ENCODE peak calls at places on chromosomes 6 and 20, in eight cellular contexts. One of them, this sample, is unnamed.

GRCh38 chr6:149922642-149923326 is at the start of gene RAET1G:
- DNase-seq in Panc1: peak; percentile 43
- DNase-seq in Caco-2: peak; percentile 92
- DNase-seq in neural progenitor cell: peak; percentile 94
- DNase-seq in OCI-LY7: peak; percentile 70
- DNase-seq in heart left ventricle: peak; percentile 91
- DNase-seq in A673: peak; percentile 94
- DNase-seq in heart right ventricle: peak; percentile 93
- DNase-seq in this sample: peak; percentile 90

GRCh38 chr6:26327450-26328264 is 37.3 kb upstream of the BTN3A2 start:
- DNase-seq in Panc1: no peak
- DNase-seq in Caco-2: peak; percentile 68
- DNase-seq in neural progenitor cell: peak; percentile 83
- DNase-seq in OCI-LY7: peak; percentile 68
- DNase-seq in heart left ventricle: no peak
- DNase-seq in A673: peak; percentile 82
- DNase-seq in heart right ventricle: no peak
- DNase-seq in this sample: no peak

GRCh38 chr6:26545617-26546016 is 7.5 kb downstream of the HMGN4 start:
- DNase-seq in Panc1: no peak
- DNase-seq in Caco-2: no peak
- DNase-seq in neural progenitor cell: no peak
- DNase-seq in OCI-LY7: no peak
- DNase-seq in heart left ventricle: no peak
- DNase-seq in A673: no peak
- DNase-seq in heart right ventricle: no peak
- DNase-seq in this sample: no peak

GRCh38 chr20:57627972-57628650 is 7.9 kb upstream of the ZBP1 start:
- DNase-seq in Panc1: no peak
- DNase-seq in Caco-2: peak; percentile 18
- DNase-seq in neural progenitor cell: no peak
- DNase-seq in OCI-LY7: peak; percentile 79
- DNase-seq in heart left ventricle: peak; percentile 70
- DNase-seq in A673: peak; percentile 9
- DNase-seq in heart right ventricle: peak; percentile 76
- DNase-seq in this sample: no peak

GRCh38 chr6:46898011-46898410 is 23.7 kb downstream of the ADGRF5 start:
- DNase-seq in Panc1: no peak
- DNase-seq in Caco-2: no peak
- DNase-seq in neural progenitor cell: no peak
- DNase-seq in OCI-LY7: no peak
- DNase-seq in heart left ventricle: no peak
- DNase-seq in A673: no peak
- DNase-seq in heart right ventricle: no peak
- DNase-seq in this sample: no peak

GRCh38 chr20:39165099-39165498 is 203.0 kb downstream of the DHX35 start:
- DNase-seq in Panc1: no peak
- DNase-seq in Caco-2: no peak
- DNase-seq in neural progenitor cell: no peak
- DNase-seq in OCI-LY7: no peak
- DNase-seq in heart left ventricle: no peak
- DNase-seq in A673: no peak
- DNase-seq in heart right ventricle: no peak
- DNase-seq in this sample: no peak

GRCh38 chr20:57432480-57432873 is 41.3 kb downstream of the RBM38 start:
- DNase-seq in Panc1: no peak
- DNase-seq in Caco-2: no peak
- DNase-seq in neural progenitor cell: no peak
- DNase-seq in OCI-LY7: no peak
- DNase-seq in heart left ventricle: no peak
- DNase-seq in A673: no peak
- DNase-seq in heart right ventricle: no peak
- DNase-seq in this sample: no peak

GRCh38 chr20:47427746-47428145 is 71.2 kb upstream of the ZMYND8 start:
- DNase-seq in Panc1: no peak
- DNase-seq in Caco-2: no peak
- DNase-seq in neural progenitor cell: no peak
- DNase-seq in OCI-LY7: no peak
- DNase-seq in heart left ventricle: no peak
- DNase-seq in A673: no peak
- DNase-seq in heart right ventricle: no peak
- DNase-seq in this sample: no peak

GRCh38 chr20:51335329-51335841 is 207.1 kb downstream of the NFATC2 start:
- DNase-seq in Panc1: peak; percentile 41
- DNase-seq in Caco-2: no peak
- DNase-seq in neural progenitor cell: no peak
- DNase-seq in OCI-LY7: no peak
- DNase-seq in heart left ventricle: no peak
- DNase-seq in A673: peak; percentile 20
- DNase-seq in heart right ventricle: no peak
- DNase-seq in this sample: no peak

GRCh38 chr20:20734475-20734948 is 22.1 kb upstream of the RALGAPA2 start:
- DNase-seq in Panc1: no peak
- DNase-seq in Caco-2: no peak
- DNase-seq in neural progenitor cell: peak; percentile 39
- DNase-seq in OCI-LY7: no peak
- DNase-seq in heart left ventricle: no peak
- DNase-seq in A673: no peak
- DNase-seq in heart right ventricle: no peak
- DNase-seq in this sample: no peak

GRCh38 chr6:160034346-160034930 is 65.6 kb downstream of the IGF2R start:
- DNase-seq in Panc1: no peak
- DNase-seq in Caco-2: no peak
- DNase-seq in neural progenitor cell: no peak
- DNase-seq in OCI-LY7: no peak
- DNase-seq in heart left ventricle: peak; percentile 48
- DNase-seq in A673: no peak
- DNase-seq in heart right ventricle: peak; percentile 59
- DNase-seq in this sample: no peak

GRCh38 chr6:30556964-30557682 is at the start of gene PRR3:
- DNase-seq in Panc1: no peak
- DNase-seq in Caco-2: peak; percentile 88
- DNase-seq in neural progenitor cell: peak; percentile 92
- DNase-seq in OCI-LY7: peak; percentile 90
- DNase-seq in heart left ventricle: peak; percentile 83
- DNase-seq in A673: peak; percentile 95
- DNase-seq in heart right ventricle: peak; percentile 83
- DNase-seq in this sample: peak; percentile 88

GRCh38 chr6:87847135-87847829 is 145.2 kb upstream of the AKIRIN2 start:
- DNase-seq in Panc1: no peak
- DNase-seq in Caco-2: no peak
- DNase-seq in neural progenitor cell: no peak
- DNase-seq in OCI-LY7: no peak
- DNase-seq in heart left ventricle: no peak
- DNase-seq in A673: no peak
- DNase-seq in heart right ventricle: no peak
- DNase-seq in this sample: no peak

GRCh38 chr20:54654460-54654859 is 179.1 kb downstream of the DOK5 start:
- DNase-seq in Panc1: no peak
- DNase-seq in Caco-2: no peak
- DNase-seq in neural progenitor cell: no peak
- DNase-seq in OCI-LY7: no peak
- DNase-seq in heart left ventricle: no peak
- DNase-seq in A673: no peak
- DNase-seq in heart right ventricle: no peak
- DNase-seq in this sample: no peak

GRCh38 chr6:149032599-149033405 is 284.7 kb upstream of the TAB2 start:
- DNase-seq in Panc1: no peak
- DNase-seq in Caco-2: no peak
- DNase-seq in neural progenitor cell: no peak
- DNase-seq in OCI-LY7: no peak
- DNase-seq in heart left ventricle: no peak
- DNase-seq in A673: peak; percentile 56
- DNase-seq in heart right ventricle: no peak
- DNase-seq in this sample: no peak

GRCh38 chr6:3162565-3163247 is 5.4 kb upstream of the TUBB2A start:
- DNase-seq in Panc1: no peak
- DNase-seq in Caco-2: peak; percentile 85
- DNase-seq in neural progenitor cell: peak; percentile 93
- DNase-seq in OCI-LY7: peak; percentile 82
- DNase-seq in heart left ventricle: peak; percentile 67
- DNase-seq in A673: peak; percentile 86
- DNase-seq in heart right ventricle: peak; percentile 61
- DNase-seq in this sample: peak; percentile 82
- TF ChIP-seq CTCF in Panc1: no peak
- TF ChIP-seq CTCF in Caco-2: peak; percentile 21
- TF ChIP-seq CTCF in neural progenitor cell: peak; percentile 25
- TF ChIP-seq CTCF in OCI-LY7: peak; percentile 27
- TF ChIP-seq CTCF in heart left ventricle: no peak
- TF ChIP-seq CTCF in A673: no peak
- TF ChIP-seq CTCF in heart right ventricle: no peak
- TF ChIP-seq CTCF in this sample: no peak

GRCh38 chr6:37456816-37457560 is 24.0 kb downstream of the CMTR1 start:
- DNase-seq in Panc1: no peak
- DNase-seq in Caco-2: no peak
- DNase-seq in neural progenitor cell: no peak
- DNase-seq in OCI-LY7: no peak
- DNase-seq in heart left ventricle: no peak
- DNase-seq in A673: no peak
- DNase-seq in heart right ventricle: no peak
- DNase-seq in this sample: no peak

GRCh38 chr6:37454420-37455125 is 21.6 kb downstream of the CMTR1 start:
- DNase-seq in Panc1: no peak
- DNase-seq in Caco-2: no peak
- DNase-seq in neural progenitor cell: no peak
- DNase-seq in OCI-LY7: no peak
- DNase-seq in heart left ventricle: no peak
- DNase-seq in A673: no peak
- DNase-seq in heart right ventricle: no peak
- DNase-seq in this sample: no peak

GRCh38 chr6:37460805-37461204 is 27.8 kb downstream of the CMTR1 start:
- DNase-seq in Panc1: no peak
- DNase-seq in Caco-2: no peak
- DNase-seq in neural progenitor cell: peak; percentile 28
- DNase-seq in OCI-LY7: no peak
- DNase-seq in heart left ventricle: no peak
- DNase-seq in A673: no peak
- DNase-seq in heart right ventricle: no peak
- DNase-seq in this sample: no peak

GRCh38 chr6:37456126-37456525 is 23.1 kb downstream of the CMTR1 start:
- DNase-seq in Panc1: no peak
- DNase-seq in Caco-2: no peak
- DNase-seq in neural progenitor cell: no peak
- DNase-seq in OCI-LY7: no peak
- DNase-seq in heart left ventricle: no peak
- DNase-seq in A673: no peak
- DNase-seq in heart right ventricle: no peak
- DNase-seq in this sample: no peak

DNA sequence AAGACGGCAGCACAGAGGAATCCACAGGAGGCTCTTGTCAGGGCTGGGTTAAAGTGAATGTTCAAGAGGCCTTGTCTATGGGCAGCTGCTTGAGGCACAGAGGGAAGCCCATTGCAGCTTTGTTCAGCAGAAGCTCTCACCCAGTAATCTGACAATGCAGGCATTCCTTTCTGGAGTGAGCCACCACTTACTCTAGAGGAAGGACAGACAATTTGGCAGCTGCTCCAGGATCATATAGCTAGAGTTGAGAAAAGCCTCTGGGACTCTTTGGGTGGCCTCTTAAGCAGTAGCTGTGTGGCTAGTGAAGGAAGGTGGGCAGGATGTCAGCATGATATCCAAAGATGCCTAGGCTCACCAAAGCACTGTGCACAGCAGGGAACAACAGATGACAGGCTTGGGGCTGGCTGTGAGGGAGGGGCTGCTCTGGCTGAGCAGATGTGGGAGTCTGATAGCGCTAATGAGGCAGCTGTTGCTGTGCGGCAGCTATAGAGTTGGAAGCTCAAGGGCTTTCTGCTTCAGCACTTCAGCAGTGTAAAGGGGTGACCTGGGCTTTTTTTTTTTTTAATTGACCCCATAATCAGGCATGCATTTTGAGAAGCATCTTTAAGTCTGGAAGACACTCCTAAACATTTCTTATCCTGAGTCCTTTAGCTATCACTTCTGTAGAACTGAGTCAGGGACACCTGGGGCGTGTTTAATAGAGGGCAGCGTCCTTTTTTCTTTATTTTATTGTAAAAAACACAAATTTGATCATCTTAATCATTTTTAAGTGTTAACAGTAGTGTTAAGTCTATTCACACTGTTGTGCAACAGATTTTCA is 27.2 kb downstream of the CMTR1 start:
- DNase-seq in Panc1: no peak
- DNase-seq in Caco-2: no peak
- DNase-seq in neural progenitor cell: peak; percentile 81
- DNase-seq in OCI-LY7: no peak
- DNase-seq in heart left ventricle: no peak
- DNase-seq in A673: peak; percentile 65
- DNase-seq in heart right ventricle: no peak
- DNase-seq in this sample: no peak
- H3K4me1 ChIP-seq in Panc1: no peaks in the 10 kb centered on the region
- H3K4me1 ChIP-seq in Caco-2: no peaks in the 10 kb centered on the region
- H3K4me1 ChIP-seq in neural progenitor cell: peaks cover 20% of the 10 kb centered on the region
- H3K4me1 ChIP-seq in OCI-LY7: no peaks in the 10 kb centered on the region
- H3K4me1 ChIP-seq in heart left ventricle: peaks cover 3% of the 10 kb centered on the region
- H3K4me1 ChIP-seq in A673: peaks cover 6% of the 10 kb centered on the region
- H3K4me1 ChIP-seq in heart right ventricle: no peaks in the 10 kb centered on the region
- H3K4me1 ChIP-seq in this sample: no peaks in the 10 kb centered on the region

GRCh38 chr6:44400572-44400971 is 13.1 kb downstream of the CDC5L start:
- DNase-seq in Panc1: no peak
- DNase-seq in Caco-2: no peak
- DNase-seq in neural progenitor cell: no peak
- DNase-seq in OCI-LY7: no peak
- DNase-seq in heart left ventricle: no peak
- DNase-seq in A673: no peak
- DNase-seq in heart right ventricle: no peak
- DNase-seq in this sample: no peak

GRCh38 chr6:44404022-44404714 is 16.7 kb downstream of the CDC5L start:
- DNase-seq in Panc1: no peak
- DNase-seq in Caco-2: no peak
- DNase-seq in neural progenitor cell: no peak
- DNase-seq in OCI-LY7: no peak
- DNase-seq in heart left ventricle: no peak
- DNase-seq in A673: no peak
- DNase-seq in heart right ventricle: no peak
- DNase-seq in this sample: no peak

GRCh38 chr6:44407951-44408670 is 20.6 kb downstream of the CDC5L start:
- DNase-seq in Panc1: no peak
- DNase-seq in Caco-2: no peak
- DNase-seq in neural progenitor cell: no peak
- DNase-seq in OCI-LY7: no peak
- DNase-seq in heart left ventricle: no peak
- DNase-seq in A673: peak; percentile 56
- DNase-seq in heart right ventricle: no peak
- DNase-seq in this sample: no peak

GRCh38 chr6:44401138-44401537 is 13.6 kb downstream of the CDC5L start:
- DNase-seq in Panc1: no peak
- DNase-seq in Caco-2: no peak
- DNase-seq in neural progenitor cell: no peak
- DNase-seq in OCI-LY7: no peak
- DNase-seq in heart left ventricle: no peak
- DNase-seq in A673: no peak
- DNase-seq in heart right ventricle: no peak
- DNase-seq in this sample: no peak

GRCh38 chr6:44404715-44405099 is 17.2 kb downstream of the CDC5L start:
- DNase-seq in Panc1: no peak
- DNase-seq in Caco-2: no peak
- DNase-seq in neural progenitor cell: no peak
- DNase-seq in OCI-LY7: no peak
- DNase-seq in heart left ventricle: no peak
- DNase-seq in A673: no peak
- DNase-seq in heart right ventricle: no peak
- DNase-seq in this sample: no peak
- TF ChIP-seq CTCF in Panc1: no peak
- TF ChIP-seq CTCF in Caco-2: no peak
- TF ChIP-seq CTCF in neural progenitor cell: no peak
- TF ChIP-seq CTCF in OCI-LY7: no peak
- TF ChIP-seq CTCF in heart left ventricle: no peak
- TF ChIP-seq CTCF in A673: no peak
- TF ChIP-seq CTCF in heart right ventricle: no peak
- TF ChIP-seq CTCF in this sample: no peak

GRCh38 chr20:48926267-48926666 is 4.8 kb downstream of the ARFGEF2 start:
- DNase-seq in Panc1: no peak
- DNase-seq in Caco-2: no peak
- DNase-seq in neural progenitor cell: no peak
- DNase-seq in OCI-LY7: no peak
- DNase-seq in heart left ventricle: no peak
- DNase-seq in A673: no peak
- DNase-seq in heart right ventricle: no peak
- DNase-seq in this sample: no peak
- H3K4me1 ChIP-seq in Panc1: peaks cover 17% of the 10 kb centered on the region
- H3K4me1 ChIP-seq in Caco-2: peaks cover 17% of the 10 kb centered on the region
- H3K4me1 ChIP-seq in neural progenitor cell: peaks cover 9% of the 10 kb centered on the region
- H3K4me1 ChIP-seq in OCI-LY7: peaks cover 44% of the 10 kb centered on the region
- H3K4me1 ChIP-seq in heart left ventricle: peaks cover 74% of the 10 kb centered on the region
- H3K4me1 ChIP-seq in A673: peaks cover 17% of the 10 kb centered on the region
- H3K4me1 ChIP-seq in heart right ventricle: peaks cover 9% of the 10 kb centered on the region
- H3K4me1 ChIP-seq in this sample: peaks cover 68% of the 10 kb centered on the region